ENCODE peak calls at places on chromosomes 5 and 9, in five cellular contexts. K is A549; Q is Right ventricle myocardium superior; O is PC-3; U is activated CD8-positive, alpha-beta memory T cell treated with anti-CD3 and anti-CD28 coated beads, Interleukin-2, amount 10 ng/mL, durations not matched to agents 7 days and 5 days. G is an unnamed sample.

GRCh38 chr9:133715866-133716563 is 22.1 kb downstream of the SARDH start:
- ATAC-seq in K (peak; percentile 59), Q (peak; percentile 37), O (peak; percentile 18), U (peak; percentile 60), G (no peak)

GRCh38 chr9:115923903-115924668 is 229.5 kb upstream of the PAPPA start:
- ATAC-seq in K (peak; percentile 100), Q (peak; percentile 95), O (no peak), U (no peak), G (no peak)

GRCh38 chr5:132465095-132465707 is 25.4 kb downstream of the IRF1 start:
- ATAC-seq in K (peak; percentile 10), Q (no peak), O (no peak), U (no peak), G (peak; percentile 42)

GRCh38 chr5:158995694-158996173 is 104.0 kb downstream of the EBF1 start:
- ATAC-seq in K (no peak), Q (peak; percentile 62), O (no peak), U (no peak), G (no peak)

GRCh38 chr5:150122158-150122510 is 33.5 kb downstream of the PDGFRB start:
- ATAC-seq in K (peak; percentile 83), Q (no peak), O (peak; percentile 51), U (peak; percentile 79), G (peak; percentile 73)

GRCh38 chr5:107687937-107688336 is 17.2 kb upstream of the EFNA5 start:
- ATAC-seq in K (no peak), Q (no peak), O (no peak), U (no peak), G (peak; percentile 47)

GRCh38 chr5:177600458-177601018 is 606 bp downstream of the B4GALT7 start:
- ATAC-seq in K (peak; percentile 2), Q (no peak), O (peak; percentile 7), U (no peak), G (peak; percentile 20)

GRCh38 chr5:178545156-178545555 is 45.0 kb downstream of the COL23A1 start:
- ATAC-seq in K (no peak), Q (peak; percentile 24), O (no peak), U (no peak), G (no peak)

GRCh38 chr9:125534934-125535701 is 171.9 kb downstream of the MAPKAP1 start:
- ATAC-seq in K (no peak), Q (peak; percentile 87), O (no peak), U (no peak), G (no peak)

GRCh38 chr5:139611703-139612584 is 36.2 kb upstream of the CXXC5 start:
- ATAC-seq in K (peak; percentile 34), Q (peak; percentile 22), O (no peak), U (peak; percentile 49), G (peak; percentile 43)

GRCh38 chr5:178515776-178516561 is 74.2 kb downstream of the COL23A1 start:
- ATAC-seq in K (no peak), Q (no peak), O (no peak), U (no peak), G (no peak)

GRCh38 chr9:134502261-134503211 is 139.1 kb upstream of the COL5A1 start:
- ATAC-seq in K (peak; percentile 100), Q (peak; percentile 98), O (peak; percentile 100), U (no peak), G (peak; percentile 65)

GRCh38 chr5:168085321-168086040 is 206.0 kb upstream of the WWC1 start:
- ATAC-seq in K (peak; percentile 35), Q (peak; percentile 24), O (peak; percentile 19), U (no peak), G (no peak)

GRCh38 chr5:14534773-14535172 is 46.8 kb upstream of the OTULINL start:
- ATAC-seq in K (no peak), Q (peak; percentile 51), O (no peak), U (no peak), G (no peak)

GRCh38 chr9:3277200-3277599 is 248.6 kb downstream of the RFX3 start:
- ATAC-seq in K (no peak), Q (no peak), O (no peak), U (no peak), G (no peak)

GRCh38 chr9:21078702-21079101 is 960 bp upstream of the IFNB1 start:
- ATAC-seq in K (peak; percentile 45), Q (no peak), O (no peak), U (peak; percentile 54), G (no peak)

GRCh38 chr5:113218200-113218599 is 216.6 kb downstream of the TSSK1B start:
- ATAC-seq in K (no peak), Q (peak; percentile 87), O (no peak), U (no peak), G (no peak)

GRCh38 chr9:96004384-96004783 is 128.9 kb downstream of the ERCC6L2 start:
- ATAC-seq in K (no peak), Q (no peak), O (no peak), U (no peak), G (no peak)

GRCh38 chr5:53779541-53779981 is 219.1 kb downstream of the NDUFS4 start:
- ATAC-seq in K (no peak), Q (no peak), O (peak; percentile 43), U (peak; percentile 55), G (peak; percentile 47)

GRCh38 chr9:4979224-4979623 is 5.8 kb upstream of the JAK2 start:
- ATAC-seq in K (no peak), Q (no peak), O (no peak), U (no peak), G (peak; percentile 77)

GRCh38 chr5:163309850-163310365 is 127.5 kb upstream of the CCNG1 start:
- ATAC-seq in K (no peak), Q (no peak), O (peak; percentile 66), U (no peak), G (no peak)

GRCh38 chr5:74409166-74409706 is 231.3 kb downstream of the ENC1 start:
- ATAC-seq in K (no peak), Q (peak; percentile 18), O (no peak), U (no peak), G (no peak)

GRCh38 chr5:177399903-177400868 is at the start of gene PFN3:
- ATAC-seq in K (no peak), Q (no peak), O (no peak), U (no peak), G (no peak)

GRCh38 chr9:134494273-134494815 is 147.3 kb upstream of the COL5A1 start:
- ATAC-seq in K (no peak), Q (no peak), O (no peak), U (no peak), G (no peak)

GRCh38 chr5:179154346-179154990 is 94.3 kb downstream of the ZNF354C start:
- ATAC-seq in K (no peak), Q (no peak), O (no peak), U (no peak), G (no peak)

GRCh38 chr9:123511326-123511974 is 155.5 kb downstream of the CRB2 start:
- ATAC-seq in K (no peak), Q (no peak), O (no peak), U (no peak), G (no peak)

GRCh38 chr9:27386759-27387158 is 89.8 kb upstream of the EQTN start:
- ATAC-seq in K (no peak), Q (no peak), O (peak; percentile 58), U (no peak), G (no peak)

GRCh38 chr5:169139381-169140125 is 161.4 kb downstream of the SLIT3 start:
- ATAC-seq in K (peak; percentile 93), Q (peak; percentile 14), O (peak; percentile 70), U (no peak), G (no peak)

GRCh38 chr5:125612356-125613149 is 810.7 kb upstream of the GRAMD2B start:
- ATAC-seq in K (no peak), Q (no peak), O (no peak), U (no peak), G (no peak)

GRCh38 chr9:19642256-19642655 is 146.6 kb downstream of the SLC24A2 start:
- ATAC-seq in K (peak; percentile 61), Q (no peak), O (peak; percentile 53), U (no peak), G (no peak)

GRCh38 chr5:146390469-146390868 is 51.8 kb downstream of the POU4F3 start:
- ATAC-seq in K (peak; percentile 36), Q (no peak), O (no peak), U (no peak), G (no peak)

GRCh38 chr9:4117835-4118610 is 181.8 kb downstream of the GLIS3 start:
- ATAC-seq in K (peak; percentile 60), Q (no peak), O (no peak), U (peak; percentile 58), G (peak; percentile 26)

GRCh38 chr5:23684103-23684502 is 176.7 kb downstream of the PRDM9 start:
- ATAC-seq in K (no peak), Q (no peak), O (no peak), U (no peak), G (no peak)

G was measured in esophagus mucosa.